ENCODE peak calls at places on chromosomes 4 and X, in five cellular contexts. G is progenitor cell of endocrine pancreas, E is NCI-H1092, Y is kidney epithelial cell, N is fibroblast of mammary gland. W is an unnamed sample.

GRCh38 chr4:122703868-122704267 is 28.6 kb upstream of the BBS12 start:
- DNase-seq in Y (no peak), N (no peak), E (no peak), G (no peak), W (no peak)

GRCh38 chrX:19811807-19812604 is 75.4 kb downstream of the SH3KBP1 start:
- DNase-seq in G (no peak), Y (peak), E (no peak), N (peak), W (no peak)

GRCh38 chr4:57083107-57083506 is 27.1 kb downstream of the IGFBP7 start:
- DNase-seq in E (no peak), N (peak), G (no peak), Y (no peak), W (no peak)

GRCh38 chrX:116873678-116874077 is 410.9 kb upstream of the CT83 start:
- DNase-seq in G (no peak), E (no peak), Y (peak), N (peak), W (peak)

GRCh38 chr4:12723849-12724447 is 760.2 kb downstream of the RAB28 start:
- DNase-seq in G (no peak), Y (no peak), N (no peak), E (no peak), W (no peak)

GRCh38 chrX:71253253-71254091 is 468 bp downstream of the ZMYM3 start:
- DNase-seq in N (peak), E (peak), Y (no peak), G (peak), W (no peak)

GRCh38 chr4:3701271-3702083 is 64.7 kb upstream of the ADRA2C start:
- DNase-seq in Y (no peak), N (no peak), E (no peak), G (no peak), W (no peak)

GRCh38 chrX:49850028-49850427 is 20.9 kb downstream of the PAGE4 start:
- DNase-seq in Y (no peak), N (no peak), G (no peak), E (no peak), W (no peak)

GRCh38 chr4:81664079-81664478 is 192.4 kb upstream of the RASGEF1B start:
- DNase-seq in Y (no peak), E (no peak), N (no peak), G (no peak), W (no peak)

GRCh38 chrX:145729635-145730034 is 88.0 kb upstream of the SLITRK2 start:
- DNase-seq in N (peak), G (no peak), E (no peak), Y (no peak), W (no peak)

GRCh38 chr4:94758141-94758699 is 465 bp downstream of the BMPR1B start:
- DNase-seq in G (peak), N (no peak), Y (no peak), E (no peak), W (no peak)

GRCh38 chr4:139460565-139460964 is 6.6 kb downstream of the RAB33B start:
- DNase-seq in G (no peak), E (no peak), N (no peak), Y (no peak), W (no peak)

GRCh38 chrX:17738002-17738713 is 865 bp downstream of the SCML1 start:
- DNase-seq in Y (no peak), E (peak), G (no peak), N (peak), W (no peak)

GRCh38 chrX:69615323-69615722 is 590 bp upstream of the EDA start:
- DNase-seq in N (no peak), Y (no peak), G (no peak), E (no peak), W (no peak)

GRCh38 chrX:19347916-19348315 is 4.2 kb downstream of the PDHA1 start:
- DNase-seq in Y (no peak), N (no peak), E (no peak), G (no peak), W (no peak)

GRCh38 chr4:112888617-112889016 is 160.8 kb upstream of the ANK2 start:
- DNase-seq in N (no peak), Y (no peak), G (no peak), E (no peak), W (no peak)

GRCh38 chr4:115274545-115274944 is 161.1 kb upstream of the NDST4 start:
- DNase-seq in E (no peak), Y (no peak), N (no peak), G (no peak), W (no peak)

GRCh38 chr4:128854433-128854832 is 44.9 kb downstream of the JADE1 start:
- DNase-seq in N (peak), Y (no peak), G (no peak), E (no peak), W (no peak)

GRCh38 chrX:40867352-40867751 is 132.0 kb upstream of the MED14 start:
- DNase-seq in N (peak), G (no peak), Y (peak), E (no peak), W (no peak)

GRCh38 chrX:153868576-153869472 is 17.1 kb downstream of the L1CAM start:
- DNase-seq in G (no peak), Y (no peak), N (no peak), E (no peak), W (no peak)